ENCODE peak calls at places on chromosomes 5 and 9, in five cellular contexts. I is HCT116, U is SK-N-SH, S is hepatocyte, M is OCI-LY7. P is an unnamed sample.
A peak's percentile ranks its signal among the peaks of the same experiment; 100 is the strongest.

GRCh38 chr9:133603165-133603927 is 5.8 kb downstream of the FAM163B start:
- DNase-seq in I (no peak), U (no peak), S (no peak), M (no peak), P (peak; percentile 54)

GRCh38 chr9:115944166-115944948 is 209.2 kb upstream of the PAPPA start:
- DNase-seq in I (no peak), U (no peak), S (peak; percentile 76), M (no peak), P (peak; percentile 4)

GRCh38 chr5:143582176-143582575 is 178.7 kb upstream of the NR3C1 start:
- DNase-seq in I (no peak), U (no peak), S (no peak), M (no peak), P (no peak)

GRCh38 chr5:33766023-33766422 is 125.8 kb downstream of the ADAMTS12 start:
- DNase-seq in I (no peak), U (no peak), S (no peak), M (no peak), P (no peak)

GRCh38 chr9:22256381-22256780 is 190.2 kb upstream of the DMRTA1 start:
- DNase-seq in I (no peak), U (no peak), S (no peak), M (no peak), P (no peak)

GRCh38 chr9:75866273-75866871 is 24.1 kb upstream of the PCSK5 start:
- DNase-seq in I (peak; percentile 48), U (peak; percentile 15), S (peak; percentile 71), M (peak; percentile 61), P (peak; percentile 62)

GRCh38 chr9:101437806-101438232 is 2.2 kb upstream of the ALDOB start:
- DNase-seq in I (no peak), U (no peak), S (peak; percentile 60), M (no peak), P (no peak)

GRCh38 chr9:20658677-20659473 is 25.2 kb upstream of the FOCAD start:
- DNase-seq in I (no peak), U (no peak), S (no peak), M (no peak), P (peak; percentile 30)

GRCh38 chr5:76402251-76402879 is 720 bp upstream of the IQGAP2 start:
- DNase-seq in I (no peak), U (peak; percentile 64), S (peak; percentile 71), M (peak; percentile 94), P (peak; percentile 79)

GRCh38 chr5:143456952-143457547 is 53.6 kb upstream of the NR3C1 start:
- DNase-seq in I (peak; percentile 0), U (no peak), S (no peak), M (no peak), P (no peak)

GRCh38 chr5:105503950-105504349 is 1941.4 kb upstream of the NUDT12 start:
- DNase-seq in I (no peak), U (no peak), S (no peak), M (no peak), P (no peak)

GRCh38 chr9:113876806-113877236 is 712 bp downstream of the ZNF618 start:
- DNase-seq in I (no peak), U (no peak), S (peak; percentile 52), M (peak; percentile 48), P (peak; percentile 29)

GRCh38 chr9:22622823-22623222 is 176.2 kb downstream of the DMRTA1 start:
- DNase-seq in I (no peak), U (no peak), S (no peak), M (no peak), P (no peak)

GRCh38 chr9:109238125-109238524 is 71.1 kb upstream of the FRRS1L start:
- DNase-seq in I (no peak), U (no peak), S (no peak), M (no peak), P (no peak)

GRCh38 chr5:75282581-75282980 is 45.9 kb upstream of the ANKRD31 start:
- DNase-seq in I (no peak), U (no peak), S (no peak), M (no peak), P (no peak)

GRCh38 chr9:111427186-111427585 is 57.0 kb downstream of the ECPAS start:
- DNase-seq in I (peak; percentile 15), U (no peak), S (no peak), M (no peak), P (no peak)

GRCh38 chr5:173317852-173318251 is 10.4 kb downstream of the STC2 start:
- DNase-seq in I (no peak), U (no peak), S (no peak), M (no peak), P (no peak)

GRCh38 chr9:92669527-92669889 is 423 bp downstream of the IPPK start:
- DNase-seq in I (no peak), U (peak; percentile 71), S (peak; percentile 57), M (no peak), P (peak; percentile 55)

GRCh38 chr5:181170237-181170830 is 22.9 kb downstream of the OR2V2 start:
- DNase-seq in I (no peak), U (peak; percentile 29), S (peak; percentile 37), M (no peak), P (peak; percentile 61)

GRCh38 chr5:181173027-181173419 is 25.6 kb downstream of the OR2V2 start:
- DNase-seq in I (no peak), U (peak; percentile 53), S (no peak), M (peak; percentile 73), P (no peak)

GRCh38 chr5:181171782-181172181 is 24.4 kb downstream of the OR2V2 start:
- DNase-seq in I (no peak), U (no peak), S (no peak), M (peak; percentile 35), P (no peak)

GRCh38 chr5:181168595-181169118 is 21.3 kb downstream of the OR2V2 start:
- DNase-seq in I (no peak), U (no peak), S (no peak), M (no peak), P (no peak)

GRCh38 chr5:181170996-181171395 is 23.6 kb downstream of the OR2V2 start:
- DNase-seq in I (no peak), U (no peak), S (no peak), M (no peak), P (no peak)
- H3K4me2 ChIP-seq in I (no peak overlapping the region), U (no peak overlapping the region), S (peak overlapping the region; percentile 85), M (peak overlapping the region; percentile 93), P (peak overlapping the region; percentile 95)

DNA sequence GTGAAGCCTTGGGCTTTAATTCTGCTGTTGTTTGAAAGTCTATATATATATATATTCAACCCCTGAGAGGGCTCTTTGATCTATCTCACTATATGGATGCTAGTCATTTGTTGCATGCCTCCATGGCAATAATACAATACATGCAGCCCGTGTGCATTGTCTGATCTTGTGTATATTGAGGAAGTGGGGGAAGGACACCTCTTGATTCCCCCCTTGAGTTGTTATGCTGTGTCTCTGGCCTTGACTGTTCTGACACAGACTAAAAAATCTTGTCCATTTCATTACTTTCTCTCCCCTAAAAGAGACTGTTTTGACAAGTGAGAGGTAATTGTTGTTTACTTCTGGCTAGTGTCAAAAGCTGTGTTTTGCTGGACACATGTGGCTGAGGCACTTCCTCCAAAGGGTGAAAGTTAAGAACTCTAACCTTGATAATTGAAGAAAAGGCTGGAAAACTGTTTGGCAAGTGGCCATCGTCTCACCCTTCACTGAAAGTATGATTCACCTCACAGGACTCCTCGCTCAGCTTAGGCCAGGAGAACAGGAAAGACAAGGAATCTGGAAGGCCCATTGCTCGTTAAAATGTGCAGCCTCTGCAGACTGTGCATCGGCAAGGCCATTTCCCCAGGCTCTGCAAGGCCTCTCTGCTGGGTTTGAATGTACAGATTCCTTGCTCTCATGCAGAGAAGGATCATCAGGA is 304.0 kb downstream of the PRELID2 start:
- DNase-seq in I (peak; percentile 81), U (no peak), S (peak; percentile 70), M (no peak), P (no peak)
- TF ChIP-seq EZH2phosphoT487 in I (no peak), U (no peak), S (no peak), M (no peak), P (no peak)

GRCh38 chr5:139374909-139375308 is 8.2 kb downstream of the SLC23A1 start:
- DNase-seq in I (no peak), U (no peak), S (no peak), M (no peak), P (no peak)
- TF ChIP-seq CTCF in I (no peak), U (no peak), S (no peak), M (no peak), P (no peak)

GRCh38 chr9:2019723-2020122 is 4.6 kb downstream of the SMARCA2 start:
- DNase-seq in I (no peak), U (no peak), S (no peak), M (no peak), P (no peak)
- H3K4me2 ChIP-seq in I (no peak overlapping the region), U (no peak overlapping the region), S (peak overlapping the region; percentile 95), M (no peak overlapping the region), P (no peak overlapping the region)

GRCh38 chr9:38026021-38026809 is 42.8 kb downstream of the SHB start:
- DNase-seq in I (no peak), U (peak; percentile 47), S (peak; percentile 75), M (no peak), P (no peak)
- TF ChIP-seq EZH2phosphoT487 in I (no peak), U (no peak), S (no peak), M (no peak), P (no peak)

P was measured in neural progenitor cell.